ENCODE peak calls at places on chromosomes 2 and 18, in seven cellular contexts. One of them, this sample, is unnamed.

GRCh38 chr18:44939037-44939665 is 258.5 kb downstream of the SETBP1 start:
- DNase-seq in dorsolateral prefrontal cortex: no peak
- DNase-seq in ovary: no peak
- DNase-seq in WTC11: no peak
- DNase-seq in CD4-positive, alpha-beta T cell: no peak
- DNase-seq in IMR-90: no peak
- DNase-seq in astrocyte of the spinal cord: no peak
- DNase-seq in this sample: no peak

GRCh38 chr2:44233450-44234128 is 41.7 kb upstream of the SLC3A1 start:
- DNase-seq in dorsolateral prefrontal cortex: no peak
- DNase-seq in ovary: no peak
- DNase-seq in WTC11: no peak
- DNase-seq in CD4-positive, alpha-beta T cell: no peak
- DNase-seq in IMR-90: peak
- DNase-seq in astrocyte of the spinal cord: peak
- DNase-seq in this sample: no peak

GRCh38 chr2:46988733-46989481 is 73.3 kb upstream of the MCFD2 start:
- DNase-seq in dorsolateral prefrontal cortex: peak
- DNase-seq in ovary: peak
- DNase-seq in WTC11: peak
- DNase-seq in CD4-positive, alpha-beta T cell: no peak
- DNase-seq in IMR-90: no peak
- DNase-seq in astrocyte of the spinal cord: no peak
- DNase-seq in this sample: peak

GRCh38 chr18:7902399-7902839 is 335.3 kb downstream of the PTPRM start:
- DNase-seq in dorsolateral prefrontal cortex: no peak
- DNase-seq in ovary: peak
- DNase-seq in WTC11: no peak
- DNase-seq in CD4-positive, alpha-beta T cell: no peak
- DNase-seq in IMR-90: peak
- DNase-seq in astrocyte of the spinal cord: peak
- DNase-seq in this sample: no peak

GRCh38 chr18:12515550-12515949 is 107.8 kb downstream of the PRELID3A start:
- DNase-seq in dorsolateral prefrontal cortex: no peak
- DNase-seq in ovary: no peak
- DNase-seq in WTC11: no peak
- DNase-seq in CD4-positive, alpha-beta T cell: no peak
- DNase-seq in IMR-90: no peak
- DNase-seq in astrocyte of the spinal cord: no peak
- DNase-seq in this sample: no peak

GRCh38 chr2:218393750-218394290 is 5.8 kb upstream of the CTDSP1 start:
- DNase-seq in dorsolateral prefrontal cortex: no peak
- DNase-seq in ovary: no peak
- DNase-seq in WTC11: no peak
- DNase-seq in CD4-positive, alpha-beta T cell: no peak
- DNase-seq in IMR-90: no peak
- DNase-seq in astrocyte of the spinal cord: no peak
- DNase-seq in this sample: no peak

GRCh38 chr2:145652992-145653545 is 1133.2 kb upstream of the ZEB2 start:
- DNase-seq in dorsolateral prefrontal cortex: no peak
- DNase-seq in ovary: no peak
- DNase-seq in WTC11: no peak
- DNase-seq in CD4-positive, alpha-beta T cell: no peak
- DNase-seq in IMR-90: peak
- DNase-seq in astrocyte of the spinal cord: peak
- DNase-seq in this sample: no peak

GRCh38 chr18:22902093-22902492 is 31.0 kb upstream of the RBBP8 start:
- DNase-seq in dorsolateral prefrontal cortex: no peak
- DNase-seq in ovary: no peak
- DNase-seq in WTC11: no peak
- DNase-seq in CD4-positive, alpha-beta T cell: no peak
- DNase-seq in IMR-90: no peak
- DNase-seq in astrocyte of the spinal cord: no peak
- DNase-seq in this sample: no peak

GRCh38 chr18:6951336-6952090 is 166.1 kb downstream of the LAMA1 start:
- DNase-seq in dorsolateral prefrontal cortex: no peak
- DNase-seq in ovary: no peak
- DNase-seq in WTC11: no peak
- DNase-seq in CD4-positive, alpha-beta T cell: no peak
- DNase-seq in IMR-90: no peak
- DNase-seq in astrocyte of the spinal cord: no peak
- DNase-seq in this sample: peak

GRCh38 chr2:176552456-176553135 is 283.4 kb downstream of the MTX2 start:
- DNase-seq in dorsolateral prefrontal cortex: no peak
- DNase-seq in ovary: no peak
- DNase-seq in WTC11: no peak
- DNase-seq in CD4-positive, alpha-beta T cell: no peak
- DNase-seq in IMR-90: peak
- DNase-seq in astrocyte of the spinal cord: peak
- DNase-seq in this sample: no peak

GRCh38 chr18:11251891-11252270 is 102.5 kb upstream of the PIEZO2 start:
- DNase-seq in dorsolateral prefrontal cortex: no peak
- DNase-seq in ovary: no peak
- DNase-seq in WTC11: no peak
- DNase-seq in CD4-positive, alpha-beta T cell: no peak
- DNase-seq in IMR-90: peak
- DNase-seq in astrocyte of the spinal cord: peak
- DNase-seq in this sample: no peak

GRCh38 chr2:176653856-176654443 is 384.7 kb downstream of the MTX2 start:
- DNase-seq in dorsolateral prefrontal cortex: peak
- DNase-seq in ovary: peak
- DNase-seq in WTC11: peak
- DNase-seq in CD4-positive, alpha-beta T cell: no peak
- DNase-seq in IMR-90: peak
- DNase-seq in astrocyte of the spinal cord: peak
- DNase-seq in this sample: peak

GRCh38 chr2:239731998-239732665 is 293.0 kb downstream of the NDUFA10 start:
- DNase-seq in dorsolateral prefrontal cortex: peak
- DNase-seq in ovary: no peak
- DNase-seq in WTC11: no peak
- DNase-seq in CD4-positive, alpha-beta T cell: no peak
- DNase-seq in IMR-90: no peak
- DNase-seq in astrocyte of the spinal cord: no peak
- DNase-seq in this sample: no peak

GRCh38 chr2:223618172-223619035 is 16.2 kb upstream of the SCG2 start:
- DNase-seq in dorsolateral prefrontal cortex: no peak
- DNase-seq in ovary: no peak
- DNase-seq in WTC11: peak
- DNase-seq in CD4-positive, alpha-beta T cell: no peak
- DNase-seq in IMR-90: no peak
- DNase-seq in astrocyte of the spinal cord: no peak
- DNase-seq in this sample: no peak

GRCh38 chr2:128159437-128159836 is 68.4 kb downstream of the UGGT1 start:
- DNase-seq in dorsolateral prefrontal cortex: no peak
- DNase-seq in ovary: no peak
- DNase-seq in WTC11: no peak
- DNase-seq in CD4-positive, alpha-beta T cell: no peak
- DNase-seq in IMR-90: no peak
- DNase-seq in astrocyte of the spinal cord: no peak
- DNase-seq in this sample: no peak

GRCh38 chr2:3571284-3571683 is 3.8 kb upstream of the RPS7 start:
- DNase-seq in dorsolateral prefrontal cortex: no peak
- DNase-seq in ovary: no peak
- DNase-seq in WTC11: no peak
- DNase-seq in CD4-positive, alpha-beta T cell: no peak
- DNase-seq in IMR-90: peak
- DNase-seq in astrocyte of the spinal cord: peak
- DNase-seq in this sample: no peak

GRCh38 chr2:212227755-212228154 is 310.8 kb downstream of the ERBB4 start:
- DNase-seq in dorsolateral prefrontal cortex: no peak
- DNase-seq in ovary: no peak
- DNase-seq in WTC11: no peak
- DNase-seq in CD4-positive, alpha-beta T cell: no peak
- DNase-seq in IMR-90: peak
- DNase-seq in astrocyte of the spinal cord: peak
- DNase-seq in this sample: no peak

GRCh38 chr2:57842531-57842930 is 204.1 kb upstream of the VRK2 start:
- DNase-seq in dorsolateral prefrontal cortex: no peak
- DNase-seq in ovary: no peak
- DNase-seq in WTC11: no peak
- DNase-seq in CD4-positive, alpha-beta T cell: no peak
- DNase-seq in IMR-90: peak
- DNase-seq in astrocyte of the spinal cord: peak
- DNase-seq in this sample: no peak

GRCh38 chr18:25348361-25349130 is 3.4 kb downstream of the ZNF521 start:
- DNase-seq in dorsolateral prefrontal cortex: no peak
- DNase-seq in ovary: peak
- DNase-seq in WTC11: no peak
- DNase-seq in CD4-positive, alpha-beta T cell: no peak
- DNase-seq in IMR-90: no peak
- DNase-seq in astrocyte of the spinal cord: no peak
- DNase-seq in this sample: no peak

GRCh38 chr2:205180730-205181129 is 501.6 kb upstream of the NRP2 start:
- DNase-seq in dorsolateral prefrontal cortex: no peak
- DNase-seq in ovary: no peak
- DNase-seq in WTC11: no peak
- DNase-seq in CD4-positive, alpha-beta T cell: no peak
- DNase-seq in IMR-90: no peak
- DNase-seq in astrocyte of the spinal cord: no peak
- DNase-seq in this sample: no peak

GRCh38 chr2:205171541-205171940 is 510.8 kb upstream of the NRP2 start:
- DNase-seq in dorsolateral prefrontal cortex: no peak
- DNase-seq in ovary: no peak
- DNase-seq in WTC11: no peak
- DNase-seq in CD4-positive, alpha-beta T cell: no peak
- DNase-seq in IMR-90: no peak
- DNase-seq in astrocyte of the spinal cord: peak
- DNase-seq in this sample: no peak

GRCh38 chr2:205175831-205176230 is 506.5 kb upstream of the NRP2 start:
- DNase-seq in dorsolateral prefrontal cortex: no peak
- DNase-seq in ovary: no peak
- DNase-seq in WTC11: no peak
- DNase-seq in CD4-positive, alpha-beta T cell: no peak
- DNase-seq in IMR-90: no peak
- DNase-seq in astrocyte of the spinal cord: no peak
- DNase-seq in this sample: no peak

DNA sequence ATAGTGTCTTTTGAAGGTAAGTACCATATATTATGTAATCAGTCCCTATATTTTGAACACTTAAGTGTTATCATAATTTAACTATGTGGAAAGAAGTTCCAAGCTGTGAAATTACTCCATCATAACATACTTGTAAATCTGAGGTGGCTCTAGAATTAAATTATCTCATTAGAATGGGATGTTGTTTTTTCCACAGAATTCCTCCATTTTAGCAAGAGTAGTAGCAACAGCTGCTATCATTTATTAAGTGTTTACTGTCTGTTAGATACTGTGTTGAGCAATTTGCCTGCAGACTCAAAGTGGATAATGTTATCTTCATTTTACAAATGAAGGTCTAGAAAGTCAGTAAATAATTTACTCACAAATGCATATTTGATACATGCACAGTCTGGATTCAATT is 504.8 kb upstream of the NRP2 start:
- DNase-seq in dorsolateral prefrontal cortex: no peak
- DNase-seq in ovary: no peak
- DNase-seq in WTC11: no peak
- DNase-seq in CD4-positive, alpha-beta T cell: no peak
- DNase-seq in IMR-90: peak
- DNase-seq in astrocyte of the spinal cord: no peak
- DNase-seq in this sample: no peak
- TF ChIP-seq CTCF in dorsolateral prefrontal cortex: no peak
- TF ChIP-seq CTCF in ovary: no peak
- TF ChIP-seq CTCF in WTC11: no peak
- TF ChIP-seq CTCF in CD4-positive, alpha-beta T cell: no peak
- TF ChIP-seq CTCF in IMR-90: no peak
- TF ChIP-seq CTCF in astrocyte of the spinal cord: no peak
- TF ChIP-seq CTCF in this sample: no peak

DNA sequence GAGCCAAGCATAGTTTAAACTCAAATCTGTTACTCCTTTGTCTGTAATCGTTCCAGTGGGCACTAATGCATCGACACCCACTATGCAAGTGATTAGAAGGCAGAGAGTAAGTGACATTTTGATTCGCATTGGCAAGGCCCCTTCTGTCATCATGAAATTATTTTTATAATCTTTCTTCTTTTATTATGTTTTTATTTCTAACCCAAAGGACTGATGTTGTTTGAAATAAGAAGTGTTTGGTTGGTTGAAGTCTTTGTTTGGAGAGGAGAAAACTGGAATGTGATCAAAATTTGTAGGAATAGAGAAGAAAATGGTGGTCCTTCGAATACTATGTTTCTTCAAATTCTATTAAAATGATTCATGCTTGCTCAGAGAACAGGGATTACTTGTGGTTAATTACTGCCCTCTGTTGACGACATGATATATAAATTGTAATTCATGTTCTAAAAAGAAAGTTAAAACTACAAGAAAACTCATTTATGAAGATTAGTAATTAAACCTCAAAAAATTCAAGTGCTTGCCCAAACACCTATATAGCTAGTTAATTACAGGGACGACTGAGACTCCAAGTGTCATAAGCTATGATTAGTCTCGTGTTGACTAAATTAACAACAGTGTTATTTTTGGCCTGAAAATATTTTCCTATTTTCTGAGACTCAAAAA is 26.4 kb upstream of the TFPI start:
- DNase-seq in dorsolateral prefrontal cortex: no peak
- DNase-seq in ovary: no peak
- DNase-seq in WTC11: no peak
- DNase-seq in CD4-positive, alpha-beta T cell: no peak
- DNase-seq in IMR-90: peak
- DNase-seq in astrocyte of the spinal cord: peak
- DNase-seq in this sample: no peak
- TF ChIP-seq CTCF in dorsolateral prefrontal cortex: peak
- TF ChIP-seq CTCF in ovary: peak
- TF ChIP-seq CTCF in WTC11: no peak
- TF ChIP-seq CTCF in CD4-positive, alpha-beta T cell: no peak
- TF ChIP-seq CTCF in IMR-90: peak
- TF ChIP-seq CTCF in astrocyte of the spinal cord: peak
- TF ChIP-seq CTCF in this sample: no peak

DNA sequence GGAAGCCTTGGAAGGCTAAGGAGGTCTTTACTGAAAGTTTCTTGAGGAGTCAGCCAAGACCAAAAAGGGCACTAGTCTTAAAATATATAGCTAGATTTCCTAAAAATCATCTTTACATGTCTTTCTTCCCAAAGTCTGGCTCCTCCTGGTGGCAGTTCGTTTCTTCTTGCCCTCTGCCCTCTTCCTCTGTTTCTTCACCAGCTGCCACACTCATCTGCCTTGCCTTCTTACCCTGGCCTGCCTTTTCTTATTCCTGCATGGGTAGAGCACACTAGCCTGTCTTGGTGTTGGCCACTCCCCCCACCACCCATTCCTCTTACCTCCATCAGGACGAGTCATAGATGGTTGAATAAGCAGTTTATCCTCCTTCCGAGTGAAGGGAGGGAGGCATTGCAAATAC is 129.8 kb downstream of the RAPGEF4 start:
- DNase-seq in dorsolateral prefrontal cortex: no peak
- DNase-seq in ovary: no peak
- DNase-seq in WTC11: no peak
- DNase-seq in CD4-positive, alpha-beta T cell: no peak
- DNase-seq in IMR-90: peak
- DNase-seq in astrocyte of the spinal cord: no peak
- DNase-seq in this sample: no peak
- TF ChIP-seq CTCF in dorsolateral prefrontal cortex: no peak
- TF ChIP-seq CTCF in ovary: no peak
- TF ChIP-seq CTCF in WTC11: no peak
- TF ChIP-seq CTCF in CD4-positive, alpha-beta T cell: no peak
- TF ChIP-seq CTCF in IMR-90: peak
- TF ChIP-seq CTCF in astrocyte of the spinal cord: peak
- TF ChIP-seq CTCF in this sample: no peak

GRCh38 chr2:182351417-182351816 is 75.4 kb downstream of the PDE1A start:
- DNase-seq in dorsolateral prefrontal cortex: no peak
- DNase-seq in ovary: no peak
- DNase-seq in WTC11: no peak
- DNase-seq in CD4-positive, alpha-beta T cell: no peak
- DNase-seq in IMR-90: no peak
- DNase-seq in astrocyte of the spinal cord: no peak
- DNase-seq in this sample: no peak
- TF ChIP-seq CTCF in dorsolateral prefrontal cortex: no peak
- TF ChIP-seq CTCF in ovary: no peak
- TF ChIP-seq CTCF in WTC11: no peak
- TF ChIP-seq CTCF in CD4-positive, alpha-beta T cell: no peak
- TF ChIP-seq CTCF in IMR-90: no peak
- TF ChIP-seq CTCF in astrocyte of the spinal cord: no peak
- TF ChIP-seq CTCF in this sample: no peak

GRCh38 chr2:86014493-86014892 is 91.2 kb downstream of the POLR1A start:
- DNase-seq in dorsolateral prefrontal cortex: no peak
- DNase-seq in ovary: no peak
- DNase-seq in WTC11: no peak
- DNase-seq in CD4-positive, alpha-beta T cell: no peak
- DNase-seq in IMR-90: no peak
- DNase-seq in astrocyte of the spinal cord: no peak
- DNase-seq in this sample: no peak
- TF ChIP-seq CTCF in dorsolateral prefrontal cortex: no peak
- TF ChIP-seq CTCF in ovary: no peak
- TF ChIP-seq CTCF in WTC11: no peak
- TF ChIP-seq CTCF in CD4-positive, alpha-beta T cell: no peak
- TF ChIP-seq CTCF in IMR-90: no peak
- TF ChIP-seq CTCF in astrocyte of the spinal cord: no peak
- TF ChIP-seq CTCF in this sample: no peak